ENCODE peak calls at places on chromosome 15, in eight cellular contexts. L is endothelial cell of umbilical vein; T is NCI-H1417; E is M059J; P is neuronal stem cell; B is anterior cingulate cortex; D is suprapubic skin; Z is stimulated activated CD8-positive, alpha-beta memory T cell treated with anti-CD3 and anti-CD28 coated beads, Interleukin-7, amount 100 ng/mL, for 4 hours. O is an unnamed sample.

GRCh38 chr15:79769081-79769481 is 127.7 kb downstream of the MTHFS start:
- DNase-seq in L (no peak), Z (no peak), P (no peak), B (no peak), D (no peak), T (peak), E (peak), O (no peak)

GRCh38 chr15:70323111-70323851 is 225.6 kb upstream of the TLE3 start:
- DNase-seq in E (peak), T (peak), L (no peak), D (peak), B (no peak), Z (no peak), P (peak), O (no peak)

GRCh38 chr15:58019503-58020376 is 45.8 kb downstream of the ALDH1A2 start:
- DNase-seq in T (no peak), Z (no peak), L (peak), P (no peak), B (no peak), D (no peak), E (peak), O (no peak)

GRCh38 chr15:79067434-79067833 is 23.1 kb downstream of the RASGRF1 start:
- DNase-seq in E (no peak), B (no peak), D (no peak), Z (no peak), T (peak), P (no peak), L (no peak), O (no peak)

GRCh38 chr15:27806396-27806795 is 292.7 kb downstream of the OCA2 start:
- DNase-seq in P (no peak), B (no peak), L (no peak), E (no peak), D (no peak), T (no peak), Z (no peak), O (no peak)

GRCh38 chr15:42364529-42364928 is 5.2 kb downstream of the CAPN3 start:
- DNase-seq in T (peak), D (no peak), B (no peak), Z (no peak), P (no peak), L (peak), E (no peak), O (no peak)

GRCh38 chr15:53522878-53523455 is 236.5 kb downstream of the WDR72 start:
- DNase-seq in E (no peak), T (peak), L (no peak), P (no peak), D (no peak), Z (no peak), B (no peak), O (no peak)

GRCh38 chr15:29611057-29611456 is 211.2 kb downstream of the TJP1 start:
- DNase-seq in B (no peak), P (no peak), T (no peak), L (no peak), E (no peak), D (no peak), Z (no peak), O (no peak)

O was measured in nucleus accumbens.